ENCODE peak calls at places on chromosomes 1 and 21, in five cellular contexts. One of them, this sample, is unnamed.

GRCh38 chr21:36926989-36927695 is 39.3 kb downstream of the HLCS start:
- DNase-seq in stromal cell of bone marrow: no peak
- DNase-seq in A172: no peak
- DNase-seq in heart left ventricle: no peak
- DNase-seq in germinal center: no peak
- DNase-seq in this sample: no peak

GRCh38 chr21:17925000-17925610 is 105.9 kb upstream of the C21orf91 start:
- DNase-seq in heart left ventricle: no peak
- DNase-seq in A172: peak
- DNase-seq in stromal cell of bone marrow: peak
- DNase-seq in germinal center: peak
- DNase-seq in this sample: peak

GRCh38 chr21:43667191-43667904 is 8.0 kb downstream of the RRP1B start:
- DNase-seq in heart left ventricle: no peak
- DNase-seq in germinal center: no peak
- DNase-seq in A172: peak
- DNase-seq in stromal cell of bone marrow: peak
- DNase-seq in this sample: peak

GRCh38 chr1:54546651-54547348 is 1.2 kb upstream of the ACOT11 start:
- DNase-seq in germinal center: no peak
- DNase-seq in heart left ventricle: no peak
- DNase-seq in stromal cell of bone marrow: no peak
- DNase-seq in A172: no peak
- DNase-seq in this sample: no peak

GRCh38 chr1:3501856-3502665 is 47.6 kb downstream of the ARHGEF16 start:
- DNase-seq in heart left ventricle: peak
- DNase-seq in stromal cell of bone marrow: no peak
- DNase-seq in A172: peak
- DNase-seq in germinal center: peak
- DNase-seq in this sample: no peak

GRCh38 chr1:165114022-165114888 is 242.3 kb downstream of the LMX1A start:
- DNase-seq in germinal center: peak
- DNase-seq in A172: peak
- DNase-seq in heart left ventricle: no peak
- DNase-seq in stromal cell of bone marrow: peak
- DNase-seq in this sample: peak

GRCh38 chr1:84103197-84103992 is 40.7 kb upstream of the PRKACB start:
- DNase-seq in heart left ventricle: peak
- DNase-seq in A172: peak
- DNase-seq in stromal cell of bone marrow: peak
- DNase-seq in germinal center: no peak
- DNase-seq in this sample: peak

GRCh38 chr21:24076179-24076578 is 1531.1 kb downstream of the MRPL39 start:
- DNase-seq in A172: no peak
- DNase-seq in germinal center: no peak
- DNase-seq in heart left ventricle: no peak
- DNase-seq in stromal cell of bone marrow: no peak
- DNase-seq in this sample: no peak

GRCh38 chr1:52045236-52045635 is 9.8 kb downstream of the TXNDC12 start:
- DNase-seq in heart left ventricle: no peak
- DNase-seq in A172: no peak
- DNase-seq in stromal cell of bone marrow: no peak
- DNase-seq in germinal center: no peak
- DNase-seq in this sample: no peak

GRCh38 chr1:42658880-42659337 is 686 bp downstream of the PPIH start:
- DNase-seq in germinal center: no peak
- DNase-seq in stromal cell of bone marrow: no peak
- DNase-seq in A172: peak
- DNase-seq in heart left ventricle: no peak
- DNase-seq in this sample: peak

GRCh38 chr1:17104782-17105181 is 14.5 kb downstream of the PADI2 start:
- DNase-seq in A172: no peak
- DNase-seq in germinal center: no peak
- DNase-seq in stromal cell of bone marrow: no peak
- DNase-seq in heart left ventricle: no peak
- DNase-seq in this sample: no peak

GRCh38 chr1:163844393-163844948 is 522.7 kb downstream of the NUF2 start:
- DNase-seq in heart left ventricle: peak
- DNase-seq in A172: peak
- DNase-seq in stromal cell of bone marrow: peak
- DNase-seq in germinal center: no peak
- DNase-seq in this sample: no peak

GRCh38 chr1:1073743-1074587 is at the start of gene RNF223:
- DNase-seq in A172: no peak
- DNase-seq in heart left ventricle: no peak
- DNase-seq in stromal cell of bone marrow: no peak
- DNase-seq in germinal center: no peak
- DNase-seq in this sample: peak

GRCh38 chr1:196002906-196003305 is 605.3 kb downstream of the KCNT2 start:
- DNase-seq in heart left ventricle: no peak
- DNase-seq in A172: peak
- DNase-seq in germinal center: no peak
- DNase-seq in stromal cell of bone marrow: no peak
- DNase-seq in this sample: peak

GRCh38 chr1:100543640-100544039 is 5.7 kb downstream of the GPR88 start:
- DNase-seq in stromal cell of bone marrow: no peak
- DNase-seq in heart left ventricle: no peak
- DNase-seq in A172: peak
- DNase-seq in germinal center: peak
- DNase-seq in this sample: peak

This sample was measured in SW480.